ENCODE peak calls at places on chromosomes 3 and 15, in seven cellular contexts. K is EH; B is C1 segment of cervical spinal cord; G is COR-L47; J is effector CD4-positive, alpha-beta T cell; R is CD8-positive, alpha-beta T cell; N is activated CD8-positive, alpha-beta memory T cell treated with anti-CD3 and anti-CD28 coated beads for 24 hours. S is an unnamed sample.
A peak's percentile ranks its signal among the peaks of the same experiment; 100 is the strongest.

GRCh38 chr3:171007316-171007715 is 19.2 kb downstream of the SLC2A2 start:
- DNase-seq in K (no peak), N (no peak), J (no peak), R (no peak), G (no peak), B (no peak), S (no peak)

GRCh38 chr3:132660056-132660744 is at the start of gene UBA5:
- DNase-seq in N (peak; percentile 90), B (peak; percentile 82), G (peak; percentile 45), K (peak; percentile 77), J (peak; percentile 61), R (peak; percentile 72), S (peak; percentile 81)

GRCh38 chr15:90087454-90088154 is 14.7 kb downstream of the IDH2 start:
- DNase-seq in J (no peak), N (no peak), G (no peak), R (no peak), K (peak; percentile 50), B (no peak), S (peak; percentile 37)

GRCh38 chr15:77001351-77001750 is 6.4 kb downstream of the PSTPIP1 start:
- DNase-seq in J (no peak), B (no peak), K (no peak), N (no peak), R (no peak), G (peak; percentile 18), S (no peak)

GRCh38 chr15:65630760-65631159 is 9.0 kb downstream of the SLC24A1 start:
- DNase-seq in K (no peak), N (no peak), G (no peak), R (no peak), B (no peak), J (no peak), S (no peak)

GRCh38 chr3:68162644-68163043 is 508.2 kb upstream of the SUCLG2 start:
- DNase-seq in K (no peak), G (no peak), J (no peak), B (no peak), R (no peak), N (no peak), S (no peak)

GRCh38 chr15:39235084-39235795 is 345.6 kb upstream of the THBS1 start:
- DNase-seq in R (no peak), K (peak; percentile 79), N (no peak), G (no peak), B (no peak), J (no peak), S (no peak)

GRCh38 chr3:43289401-43289800 is 3.1 kb downstream of the SNRK start:
- DNase-seq in J (no peak), R (no peak), G (no peak), B (no peak), K (peak; percentile 11), N (no peak), S (no peak)

GRCh38 chr15:25226360-25226759 is 212.5 kb downstream of the UBE3A start:
- DNase-seq in K (no peak), G (no peak), N (no peak), B (no peak), J (no peak), R (no peak), S (no peak)

GRCh38 chr3:71269896-71270295 is 313.6 kb downstream of the FOXP1 start:
- DNase-seq in J (no peak), B (no peak), R (peak; percentile 19), G (no peak), N (no peak), K (no peak), S (no peak)

GRCh38 chr3:42730706-42731420 is 28.3 kb upstream of the HHATL start:
- DNase-seq in G (no peak), J (no peak), R (no peak), B (no peak), K (no peak), N (no peak), S (no peak)

GRCh38 chr3:57230006-57230405 is 2.5 kb downstream of the APPL1 start:
- DNase-seq in N (no peak), J (no peak), K (no peak), G (no peak), R (no peak), B (no peak), S (no peak)

GRCh38 chr3:44509393-44509921 is 32.0 kb upstream of the ZNF445 start:
- DNase-seq in B (no peak), N (no peak), R (no peak), G (no peak), K (peak; percentile 1), J (no peak), S (no peak)

GRCh38 chr15:39939487-39940452 is 5.9 kb downstream of the EIF2AK4 start:
- DNase-seq in B (no peak), K (no peak), N (no peak), G (no peak), R (no peak), J (no peak), S (peak; percentile 18)

GRCh38 chr3:55634345-55634744 is 147.2 kb upstream of the WNT5A start:
- DNase-seq in R (no peak), B (no peak), K (peak; percentile 34), G (no peak), N (no peak), J (no peak), S (no peak)

GRCh38 chr3:193347507-193348501 is 30.7 kb downstream of the ATP13A5 start:
- DNase-seq in G (peak; percentile 33), K (no peak), J (no peak), N (no peak), R (no peak), B (no peak), S (peak; percentile 29)

GRCh38 chr3:37526511-37526910 is 335.2 kb upstream of the CTDSPL start:
- DNase-seq in G (no peak), J (no peak), R (no peak), K (peak; percentile 44), B (no peak), N (no peak), S (peak; percentile 90)

GRCh38 chr3:15438988-15439387 is 11.6 kb downstream of the EAF1 start:
- DNase-seq in B (no peak), K (peak; percentile 41), R (no peak), N (no peak), G (no peak), J (no peak), S (no peak)

GRCh38 chr3:34364345-34364744 is 565.9 kb downstream of the PDCD6IP start:
- DNase-seq in K (no peak), N (no peak), J (no peak), B (no peak), G (no peak), R (no peak), S (peak; percentile 36)